ENCODE peak calls at places on chromosomes 6 and 20, in seven cellular contexts. One of them, this sample, is unnamed.

GRCh38 chr20:46552460-46553420 is 2.3 kb upstream of the OCSTAMP start:
- DNase-seq in pancreas: no peak
- DNase-seq in naive thymus-derived CD4-positive, alpha-beta T cell: no peak
- DNase-seq in upper lobe of right lung: no peak
- DNase-seq in effector memory CD4-positive, alpha-beta T cell: no peak
- DNase-seq in IMR-90: no peak
- DNase-seq in mesenchymal stem cell: no peak
- DNase-seq in this sample: peak

GRCh38 chr20:63690898-63691710 is 5.3 kb upstream of the TNFRSF6B start:
- DNase-seq in naive thymus-derived CD4-positive, alpha-beta T cell: no peak
- DNase-seq in upper lobe of right lung: peak
- DNase-seq in IMR-90: no peak
- DNase-seq in mesenchymal stem cell: no peak
- DNase-seq in pancreas: peak
- DNase-seq in effector memory CD4-positive, alpha-beta T cell: no peak
- DNase-seq in this sample: no peak

GRCh38 chr6:168122011-168122410 is 43.0 kb upstream of the FRMD1 start:
- DNase-seq in naive thymus-derived CD4-positive, alpha-beta T cell: no peak
- DNase-seq in mesenchymal stem cell: no peak
- DNase-seq in IMR-90: no peak
- DNase-seq in upper lobe of right lung: no peak
- DNase-seq in pancreas: peak
- DNase-seq in effector memory CD4-positive, alpha-beta T cell: no peak
- DNase-seq in this sample: no peak

GRCh38 chr6:35973670-35974222 is 50.7 kb downstream of the SLC26A8 start:
- DNase-seq in mesenchymal stem cell: peak
- DNase-seq in pancreas: no peak
- DNase-seq in upper lobe of right lung: no peak
- DNase-seq in effector memory CD4-positive, alpha-beta T cell: no peak
- DNase-seq in IMR-90: no peak
- DNase-seq in naive thymus-derived CD4-positive, alpha-beta T cell: no peak
- DNase-seq in this sample: no peak

GRCh38 chr6:134853111-134854055 is 96.5 kb downstream of the ALDH8A1 start:
- DNase-seq in naive thymus-derived CD4-positive, alpha-beta T cell: no peak
- DNase-seq in IMR-90: peak
- DNase-seq in effector memory CD4-positive, alpha-beta T cell: no peak
- DNase-seq in pancreas: no peak
- DNase-seq in upper lobe of right lung: no peak
- DNase-seq in mesenchymal stem cell: no peak
- DNase-seq in this sample: no peak

GRCh38 chr6:105676837-105677236 is 274.0 kb upstream of the PREP start:
- DNase-seq in naive thymus-derived CD4-positive, alpha-beta T cell: no peak
- DNase-seq in upper lobe of right lung: no peak
- DNase-seq in effector memory CD4-positive, alpha-beta T cell: no peak
- DNase-seq in pancreas: no peak
- DNase-seq in mesenchymal stem cell: no peak
- DNase-seq in IMR-90: no peak
- DNase-seq in this sample: no peak

GRCh38 chr6:119121367-119121766 is 42.9 kb upstream of the FAM184A start:
- DNase-seq in IMR-90: no peak
- DNase-seq in effector memory CD4-positive, alpha-beta T cell: no peak
- DNase-seq in upper lobe of right lung: no peak
- DNase-seq in mesenchymal stem cell: no peak
- DNase-seq in naive thymus-derived CD4-positive, alpha-beta T cell: no peak
- DNase-seq in pancreas: no peak
- DNase-seq in this sample: no peak

GRCh38 chr6:10395171-10395945 is 19.5 kb downstream of the TFAP2A start:
- DNase-seq in pancreas: no peak
- DNase-seq in effector memory CD4-positive, alpha-beta T cell: no peak
- DNase-seq in naive thymus-derived CD4-positive, alpha-beta T cell: no peak
- DNase-seq in mesenchymal stem cell: no peak
- DNase-seq in IMR-90: no peak
- DNase-seq in upper lobe of right lung: no peak
- DNase-seq in this sample: no peak

GRCh38 chr6:42722497-42722896 is at the start of gene PRPH2:
- DNase-seq in upper lobe of right lung: no peak
- DNase-seq in effector memory CD4-positive, alpha-beta T cell: no peak
- DNase-seq in mesenchymal stem cell: no peak
- DNase-seq in pancreas: no peak
- DNase-seq in IMR-90: no peak
- DNase-seq in naive thymus-derived CD4-positive, alpha-beta T cell: no peak
- DNase-seq in this sample: no peak

GRCh38 chr6:97882755-97883154 is 599.7 kb upstream of the MMS22L start:
- DNase-seq in IMR-90: no peak
- DNase-seq in upper lobe of right lung: no peak
- DNase-seq in naive thymus-derived CD4-positive, alpha-beta T cell: no peak
- DNase-seq in effector memory CD4-positive, alpha-beta T cell: no peak
- DNase-seq in mesenchymal stem cell: no peak
- DNase-seq in pancreas: no peak
- DNase-seq in this sample: no peak

GRCh38 chr20:25040438-25040831 is 17.5 kb downstream of the ACSS1 start:
- DNase-seq in naive thymus-derived CD4-positive, alpha-beta T cell: no peak
- DNase-seq in IMR-90: peak
- DNase-seq in mesenchymal stem cell: no peak
- DNase-seq in upper lobe of right lung: peak
- DNase-seq in pancreas: peak
- DNase-seq in effector memory CD4-positive, alpha-beta T cell: no peak
- DNase-seq in this sample: no peak

GRCh38 chr6:135014353-135014832 is 40.2 kb downstream of the HBS1L start:
- DNase-seq in upper lobe of right lung: no peak
- DNase-seq in mesenchymal stem cell: no peak
- DNase-seq in IMR-90: no peak
- DNase-seq in effector memory CD4-positive, alpha-beta T cell: no peak
- DNase-seq in naive thymus-derived CD4-positive, alpha-beta T cell: peak
- DNase-seq in pancreas: no peak
- DNase-seq in this sample: no peak

GRCh38 chr6:145453376-145453775 is 281.9 kb downstream of the EPM2A start:
- DNase-seq in pancreas: no peak
- DNase-seq in naive thymus-derived CD4-positive, alpha-beta T cell: no peak
- DNase-seq in mesenchymal stem cell: no peak
- DNase-seq in IMR-90: no peak
- DNase-seq in upper lobe of right lung: no peak
- DNase-seq in effector memory CD4-positive, alpha-beta T cell: no peak
- DNase-seq in this sample: no peak

GRCh38 chr6:22295145-22295544 is 1.7 kb downstream of the PRL start:
- DNase-seq in upper lobe of right lung: no peak
- DNase-seq in mesenchymal stem cell: no peak
- DNase-seq in effector memory CD4-positive, alpha-beta T cell: no peak
- DNase-seq in naive thymus-derived CD4-positive, alpha-beta T cell: no peak
- DNase-seq in pancreas: no peak
- DNase-seq in IMR-90: no peak
- DNase-seq in this sample: no peak

GRCh38 chr20:17795449-17796095 is 95.8 kb downstream of the BANF2 start:
- DNase-seq in upper lobe of right lung: no peak
- DNase-seq in mesenchymal stem cell: no peak
- DNase-seq in effector memory CD4-positive, alpha-beta T cell: no peak
- DNase-seq in IMR-90: no peak
- DNase-seq in pancreas: peak
- DNase-seq in naive thymus-derived CD4-positive, alpha-beta T cell: no peak
- DNase-seq in this sample: peak

GRCh38 chr20:23147964-23148720 is 62.0 kb upstream of the CD93 start:
- DNase-seq in naive thymus-derived CD4-positive, alpha-beta T cell: no peak
- DNase-seq in upper lobe of right lung: peak
- DNase-seq in IMR-90: peak
- DNase-seq in pancreas: no peak
- DNase-seq in mesenchymal stem cell: peak
- DNase-seq in effector memory CD4-positive, alpha-beta T cell: no peak
- DNase-seq in this sample: peak

GRCh38 chr20:23147647-23147963 is 61.5 kb upstream of the CD93 start:
- DNase-seq in effector memory CD4-positive, alpha-beta T cell: no peak
- DNase-seq in mesenchymal stem cell: no peak
- DNase-seq in IMR-90: no peak
- DNase-seq in naive thymus-derived CD4-positive, alpha-beta T cell: no peak
- DNase-seq in upper lobe of right lung: no peak
- DNase-seq in pancreas: no peak
- DNase-seq in this sample: no peak

GRCh38 chr20:23150304-23151007 is 64.3 kb upstream of the CD93 start:
- DNase-seq in naive thymus-derived CD4-positive, alpha-beta T cell: no peak
- DNase-seq in effector memory CD4-positive, alpha-beta T cell: no peak
- DNase-seq in IMR-90: no peak
- DNase-seq in mesenchymal stem cell: no peak
- DNase-seq in upper lobe of right lung: no peak
- DNase-seq in pancreas: no peak
- DNase-seq in this sample: no peak

GRCh38 chr20:23149623-23150279 is 63.6 kb upstream of the CD93 start:
- DNase-seq in effector memory CD4-positive, alpha-beta T cell: no peak
- DNase-seq in upper lobe of right lung: no peak
- DNase-seq in naive thymus-derived CD4-positive, alpha-beta T cell: no peak
- DNase-seq in IMR-90: no peak
- DNase-seq in pancreas: no peak
- DNase-seq in mesenchymal stem cell: no peak
- DNase-seq in this sample: no peak

GRCh38 chr20:23148721-23149570 is 62.8 kb upstream of the CD93 start:
- DNase-seq in mesenchymal stem cell: no peak
- DNase-seq in naive thymus-derived CD4-positive, alpha-beta T cell: no peak
- DNase-seq in upper lobe of right lung: no peak
- DNase-seq in IMR-90: no peak
- DNase-seq in pancreas: peak
- DNase-seq in effector memory CD4-positive, alpha-beta T cell: no peak
- DNase-seq in this sample: no peak
- H3K4me3 ChIP-seq in mesenchymal stem cell: no peak
- H3K4me3 ChIP-seq in naive thymus-derived CD4-positive, alpha-beta T cell: no peak
- H3K4me3 ChIP-seq in upper lobe of right lung: no peak
- H3K4me3 ChIP-seq in IMR-90: no peak
- H3K4me3 ChIP-seq in pancreas: no peak
- H3K4me3 ChIP-seq in effector memory CD4-positive, alpha-beta T cell: no peak
- H3K4me3 ChIP-seq in this sample: no peak

GRCh38 chr6:3162067-3162497 is 4.7 kb upstream of the TUBB2A start:
- DNase-seq in effector memory CD4-positive, alpha-beta T cell: no peak
- DNase-seq in IMR-90: no peak
- DNase-seq in mesenchymal stem cell: peak
- DNase-seq in naive thymus-derived CD4-positive, alpha-beta T cell: no peak
- DNase-seq in upper lobe of right lung: no peak
- DNase-seq in pancreas: no peak
- DNase-seq in this sample: peak

GRCh38 chr6:3162565-3163247 is 5.4 kb upstream of the TUBB2A start:
- DNase-seq in pancreas: peak
- DNase-seq in upper lobe of right lung: peak
- DNase-seq in IMR-90: peak
- DNase-seq in effector memory CD4-positive, alpha-beta T cell: peak
- DNase-seq in naive thymus-derived CD4-positive, alpha-beta T cell: peak
- DNase-seq in mesenchymal stem cell: peak
- DNase-seq in this sample: peak

GRCh38 chr6:3165631-3166534 is 8.5 kb upstream of the TUBB2A start:
- DNase-seq in IMR-90: peak
- DNase-seq in effector memory CD4-positive, alpha-beta T cell: no peak
- DNase-seq in mesenchymal stem cell: peak
- DNase-seq in naive thymus-derived CD4-positive, alpha-beta T cell: no peak
- DNase-seq in pancreas: no peak
- DNase-seq in upper lobe of right lung: no peak
- DNase-seq in this sample: no peak

GRCh38 chr6:3164388-3164787 is 7.0 kb upstream of the TUBB2A start:
- DNase-seq in effector memory CD4-positive, alpha-beta T cell: no peak
- DNase-seq in upper lobe of right lung: no peak
- DNase-seq in IMR-90: no peak
- DNase-seq in mesenchymal stem cell: no peak
- DNase-seq in pancreas: no peak
- DNase-seq in naive thymus-derived CD4-positive, alpha-beta T cell: no peak
- DNase-seq in this sample: peak

DNA sequence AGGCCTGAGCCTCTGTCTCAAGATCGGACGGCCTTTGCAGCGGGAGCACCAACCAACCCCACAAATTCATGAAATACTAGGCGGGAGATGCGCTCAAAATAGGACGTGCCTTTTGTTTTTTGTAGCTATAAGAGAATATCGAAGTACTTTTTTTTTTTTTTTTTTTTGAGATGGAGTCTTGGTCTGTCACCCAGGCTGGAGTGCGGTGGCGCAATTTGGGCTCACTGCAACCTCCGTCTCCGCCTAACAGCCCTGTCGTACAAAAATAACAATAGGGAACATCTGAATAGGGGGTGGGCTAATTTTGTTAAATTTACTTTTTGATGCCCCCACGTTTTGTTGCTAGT is 5.9 kb upstream of the TUBB2A start:
- DNase-seq in IMR-90: no peak
- DNase-seq in mesenchymal stem cell: peak
- DNase-seq in upper lobe of right lung: no peak
- DNase-seq in effector memory CD4-positive, alpha-beta T cell: no peak
- DNase-seq in naive thymus-derived CD4-positive, alpha-beta T cell: no peak
- DNase-seq in pancreas: no peak
- DNase-seq in this sample: no peak
- H3K4me3 ChIP-seq in IMR-90: peak
- H3K4me3 ChIP-seq in mesenchymal stem cell: peak
- H3K4me3 ChIP-seq in upper lobe of right lung: peak
- H3K4me3 ChIP-seq in effector memory CD4-positive, alpha-beta T cell: peak
- H3K4me3 ChIP-seq in naive thymus-derived CD4-positive, alpha-beta T cell: no peak
- H3K4me3 ChIP-seq in pancreas: peak
- H3K4me3 ChIP-seq in this sample: peak

GRCh38 chr6:33862536-33862935 is 58.7 kb upstream of the MLN start:
- DNase-seq in pancreas: no peak
- DNase-seq in mesenchymal stem cell: no peak
- DNase-seq in effector memory CD4-positive, alpha-beta T cell: no peak
- DNase-seq in naive thymus-derived CD4-positive, alpha-beta T cell: no peak
- DNase-seq in IMR-90: no peak
- DNase-seq in upper lobe of right lung: no peak
- DNase-seq in this sample: no peak

GRCh38 chr6:33860706-33861474 is 57.1 kb upstream of the MLN start:
- DNase-seq in pancreas: no peak
- DNase-seq in mesenchymal stem cell: peak
- DNase-seq in effector memory CD4-positive, alpha-beta T cell: no peak
- DNase-seq in naive thymus-derived CD4-positive, alpha-beta T cell: peak
- DNase-seq in upper lobe of right lung: no peak
- DNase-seq in IMR-90: peak
- DNase-seq in this sample: peak

GRCh38 chr6:33863723-33864440 is 60.1 kb upstream of the MLN start:
- DNase-seq in upper lobe of right lung: no peak
- DNase-seq in naive thymus-derived CD4-positive, alpha-beta T cell: no peak
- DNase-seq in mesenchymal stem cell: no peak
- DNase-seq in IMR-90: no peak
- DNase-seq in effector memory CD4-positive, alpha-beta T cell: no peak
- DNase-seq in pancreas: no peak
- DNase-seq in this sample: no peak

GRCh38 chr6:33861722-33862121 is 57.9 kb upstream of the MLN start:
- DNase-seq in IMR-90: no peak
- DNase-seq in effector memory CD4-positive, alpha-beta T cell: no peak
- DNase-seq in mesenchymal stem cell: no peak
- DNase-seq in upper lobe of right lung: no peak
- DNase-seq in naive thymus-derived CD4-positive, alpha-beta T cell: no peak
- DNase-seq in pancreas: no peak
- DNase-seq in this sample: peak

DNA sequence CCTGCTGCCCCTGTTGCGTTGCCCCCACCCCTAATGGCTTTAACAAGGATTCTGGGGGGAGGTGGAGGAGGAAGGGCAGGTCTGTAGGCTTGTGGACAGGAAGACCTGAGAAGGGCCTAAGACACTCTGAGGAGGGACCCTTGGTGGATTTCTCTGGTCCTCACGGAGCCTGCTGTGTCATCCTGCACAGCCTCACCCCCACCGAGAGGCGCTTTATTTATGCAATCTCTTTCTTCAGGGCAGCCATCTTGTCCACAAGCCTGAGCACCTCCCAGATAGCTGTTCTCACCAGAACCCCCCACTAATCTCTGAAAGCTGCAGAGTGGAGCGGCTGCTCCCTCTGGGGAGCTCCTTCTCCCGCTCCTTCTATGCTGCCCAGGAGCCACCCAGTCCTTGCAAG is 59.3 kb upstream of the MLN start:
- DNase-seq in mesenchymal stem cell: no peak
- DNase-seq in naive thymus-derived CD4-positive, alpha-beta T cell: no peak
- DNase-seq in effector memory CD4-positive, alpha-beta T cell: no peak
- DNase-seq in IMR-90: no peak
- DNase-seq in pancreas: no peak
- DNase-seq in upper lobe of right lung: no peak
- DNase-seq in this sample: no peak
- H3K4me3 ChIP-seq in mesenchymal stem cell: no peak
- H3K4me3 ChIP-seq in naive thymus-derived CD4-positive, alpha-beta T cell: no peak
- H3K4me3 ChIP-seq in effector memory CD4-positive, alpha-beta T cell: no peak
- H3K4me3 ChIP-seq in IMR-90: no peak
- H3K4me3 ChIP-seq in pancreas: no peak
- H3K4me3 ChIP-seq in upper lobe of right lung: no peak
- H3K4me3 ChIP-seq in this sample: no peak

GRCh38 chr20:48923149-48923718 is 1.7 kb downstream of the ARFGEF2 start:
- DNase-seq in upper lobe of right lung: no peak
- DNase-seq in IMR-90: no peak
- DNase-seq in naive thymus-derived CD4-positive, alpha-beta T cell: no peak
- DNase-seq in pancreas: no peak
- DNase-seq in effector memory CD4-positive, alpha-beta T cell: no peak
- DNase-seq in mesenchymal stem cell: peak
- DNase-seq in this sample: no peak
- H3K4me3 ChIP-seq in upper lobe of right lung: peak
- H3K4me3 ChIP-seq in IMR-90: no peak
- H3K4me3 ChIP-seq in naive thymus-derived CD4-positive, alpha-beta T cell: no peak
- H3K4me3 ChIP-seq in pancreas: peak
- H3K4me3 ChIP-seq in effector memory CD4-positive, alpha-beta T cell: no peak
- H3K4me3 ChIP-seq in mesenchymal stem cell: peak
- H3K4me3 ChIP-seq in this sample: peak

This sample was measured in NB4.